ENCODE peak calls at places on chromosomes 3 and 15, in six cellular contexts. Z is RPMI8226; E is GM20000; L is HTR-8/SVneo; Q is stimulated activated CD8-positive, alpha-beta memory T cell treated with anti-CD3 and anti-CD28 coated beads, Interleukin-15, amount 100 ng/mL, for 48 hours; D is T-cell. I is an unnamed sample.

GRCh38 chr3:54837964-54838363 is 89.9 kb downstream of the LRTM1 start:
- DNase-seq in D (no peak), Q (no peak), E (no peak), L (no peak), Z (no peak), I (no peak)

GRCh38 chr3:134564991-134565390 is 79.1 kb downstream of the CEP63 start:
- DNase-seq in Z (no peak), D (no peak), L (no peak), Q (no peak), E (no peak), I (no peak)

GRCh38 chr15:68642491-68642845 is 63.7 kb downstream of the CORO2B start:
- DNase-seq in Q (no peak), L (no peak), D (no peak), E (no peak), Z (no peak), I (no peak)

GRCh38 chr15:66578286-66578875 is 12.6 kb upstream of the LCTL start:
- DNase-seq in D (no peak), Z (no peak), L (peak), Q (no peak), E (no peak), I (no peak)

GRCh38 chr3:32432711-32433530 is 41.3 kb downstream of the CMTM7 start:
- DNase-seq in D (no peak), Q (no peak), L (no peak), Z (no peak), E (peak), I (no peak)

GRCh38 chr15:65423150-65423976 is 616 bp upstream of the IGDCC4 start:
- DNase-seq in D (no peak), Q (no peak), Z (no peak), L (no peak), E (no peak), I (no peak)

GRCh38 chr3:182717216-182717615 is 76.1 kb upstream of the ATP11B start:
- DNase-seq in L (no peak), D (no peak), Z (peak), Q (no peak), E (peak), I (no peak)

GRCh38 chr3:122392868-122393844 is 9.2 kb downstream of the FAM162A start:
- DNase-seq in L (peak), Z (peak), D (no peak), Q (no peak), E (peak), I (no peak)

GRCh38 chr3:97793415-97794019 is 28.3 kb upstream of the CRYBG3 start:
- DNase-seq in Z (peak), L (peak), D (no peak), E (peak), Q (no peak), I (no peak)

GRCh38 chr15:40302288-40302886 is 5.3 kb downstream of the PLCB2 start:
- DNase-seq in Z (no peak), L (no peak), D (no peak), E (no peak), Q (no peak), I (no peak)

GRCh38 chr3:79086514-79086913 is 681.3 kb downstream of the ROBO1 start:
- DNase-seq in L (peak), Q (peak), E (peak), D (no peak), Z (peak), I (no peak)

I was measured in CD4-positive, alpha-beta T cell.